ENCODE peak calls at places on chromosomes 1 and 21, in four cellular contexts. L is HepG2, Y is K562, O is GM12878. P is an unnamed sample.

GRCh38 chr1:11550664-11551283 is 71.8 kb downstream of the DISP3 start:
- DNase-seq in Y (peak), O (no peak), L (peak), P (peak)

GRCh38 chr1:157505481-157506272 is 46.6 kb downstream of the FCRL5 start:
- DNase-seq in O (peak), Y (peak), L (peak), P (peak)

GRCh38 chr1:30515746-30516504 is 207.5 kb downstream of the MATN1 start:
- DNase-seq in L (no peak), Y (no peak), O (no peak), P (no peak)

GRCh38 chr1:28779751-28780150 is 32.2 kb upstream of the OPRD1 start:
- DNase-seq in L (no peak), Y (no peak), O (no peak), P (no peak)

GRCh38 chr1:22332166-22332717 is 119.4 kb upstream of the ZBTB40 start:
- DNase-seq in L (no peak), Y (no peak), O (no peak), P (no peak)

GRCh38 chr1:78348526-78349284 is 142.1 kb upstream of the PTGFR start:
- DNase-seq in Y (no peak), O (no peak), L (no peak), P (no peak)

GRCh38 chr21:38244885-38245869 is 11.6 kb upstream of the KCNJ15 start:
- DNase-seq in L (no peak), Y (no peak), O (peak), P (peak)

GRCh38 chr1:12276225-12276624 is 46.4 kb downstream of the VPS13D start:
- DNase-seq in Y (peak), L (peak), O (no peak), P (peak)

GRCh38 chr21:33817663-33818433 is 97.8 kb downstream of the ATP5PO start:
- DNase-seq in Y (peak), O (no peak), L (no peak), P (no peak)

GRCh38 chr1:68128157-68128556 is 77.7 kb upstream of the DIRAS3 start:
- DNase-seq in O (peak), L (peak), Y (peak), P (no peak)

GRCh38 chr1:100773444-100773843 is 53.9 kb downstream of the VCAM1 start:
- DNase-seq in O (no peak), Y (no peak), L (no peak), P (no peak)

GRCh38 chr1:83834621-83835264 is 164.2 kb downstream of the TTLL7 start:
- DNase-seq in O (no peak), L (no peak), Y (no peak), P (no peak)

GRCh38 chr21:17848228-17848627 is 29.1 kb upstream of the C21orf91 start:
- DNase-seq in Y (peak), L (no peak), O (peak), P (no peak)

GRCh38 chr1:8879348-8880067 is 1.0 kb upstream of the ENO1 start:
- DNase-seq in Y (no peak), O (no peak), L (no peak), P (no peak)

GRCh38 chr1:232011961-232012360 is 385.4 kb downstream of the DISC1 start:
- DNase-seq in O (no peak), L (no peak), Y (no peak), P (no peak)

GRCh38 chr1:230618537-230618936 is 23.7 kb upstream of the COG2 start:
- DNase-seq in L (no peak), Y (no peak), O (no peak), P (no peak)

GRCh38 chr1:238063454-238063853 is 172.7 kb upstream of the ZP4 start:
- DNase-seq in Y (no peak), O (peak), L (no peak), P (no peak)

GRCh38 chr1:235642021-235642942 is 7.3 kb downstream of the GNG4 start:
- DNase-seq in O (no peak), L (no peak), Y (peak), P (no peak)

GRCh38 chr1:170729608-170730378 is 65.9 kb downstream of the PRRX1 start:
- DNase-seq in Y (no peak), O (no peak), L (no peak), P (no peak)

GRCh38 chr1:183841950-183842816 is 37.3 kb downstream of the RGL1 start:
- DNase-seq in O (peak), Y (no peak), L (peak), P (no peak)

GRCh38 chr1:154809436-154810413 is 60.4 kb downstream of the KCNN3 start:
- DNase-seq in O (no peak), L (no peak), Y (no peak), P (no peak)

GRCh38 chr1:88673446-88673845 is 10.6 kb upstream of the PKN2 start:
- DNase-seq in Y (no peak), O (no peak), L (no peak), P (no peak)

GRCh38 chr1:154755858-154756730 is 114.0 kb downstream of the KCNN3 start:
- DNase-seq in Y (no peak), O (no peak), L (no peak), P (peak)

GRCh38 chr1:30668026-30668425 is 55.4 kb downstream of the MATN1 start:
- DNase-seq in O (no peak), L (no peak), Y (peak), P (no peak)

GRCh38 chr1:185044981-185045792 is at the start of gene RNF2:
- DNase-seq in Y (peak), L (peak), O (peak), P (peak)

GRCh38 chr1:89953072-89953626 is 41.8 kb upstream of the ZNF326 start:
- DNase-seq in L (peak), O (peak), Y (peak), P (peak)

GRCh38 chr1:151992345-151993083 is 1.1 kb downstream of the S100A10 start:
- DNase-seq in Y (peak), O (no peak), L (peak), P (peak)

GRCh38 chr1:182990413-182991144 is 32.6 kb upstream of the LAMC1 start:
- DNase-seq in L (no peak), Y (no peak), O (no peak), P (no peak)

GRCh38 chr1:21324368-21325137 is 34.3 kb upstream of the ECE1 start:
- DNase-seq in O (peak), Y (peak), L (no peak), P (peak)

GRCh38 chr1:21321963-21322680 is 31.9 kb upstream of the ECE1 start:
- DNase-seq in O (no peak), L (no peak), Y (no peak), P (no peak)

GRCh38 chr1:21322681-21323016 is 32.4 kb upstream of the ECE1 start:
- DNase-seq in O (no peak), Y (no peak), L (no peak), P (no peak)

GRCh38 chr1:21325231-21325718 is 35.0 kb upstream of the ECE1 start:
- DNase-seq in Y (no peak), O (no peak), L (no peak), P (no peak)

GRCh38 chr1:21323091-21323490 is 32.8 kb upstream of the ECE1 start:
- DNase-seq in O (no peak), L (no peak), Y (no peak), P (peak)
- H3K4me2 ChIP-seq in O (no peak), L (peak), Y (no peak), P (peak)

GRCh38 chr1:56798053-56798471 is 21.1 kb downstream of the FYB2 start:
- DNase-seq in L (no peak), O (no peak), Y (no peak), P (no peak)
- TF ChIP-seq POLR2AphosphoS2 in L (no peak), O (no peak), Y (no peak), P (no peak)

DNA sequence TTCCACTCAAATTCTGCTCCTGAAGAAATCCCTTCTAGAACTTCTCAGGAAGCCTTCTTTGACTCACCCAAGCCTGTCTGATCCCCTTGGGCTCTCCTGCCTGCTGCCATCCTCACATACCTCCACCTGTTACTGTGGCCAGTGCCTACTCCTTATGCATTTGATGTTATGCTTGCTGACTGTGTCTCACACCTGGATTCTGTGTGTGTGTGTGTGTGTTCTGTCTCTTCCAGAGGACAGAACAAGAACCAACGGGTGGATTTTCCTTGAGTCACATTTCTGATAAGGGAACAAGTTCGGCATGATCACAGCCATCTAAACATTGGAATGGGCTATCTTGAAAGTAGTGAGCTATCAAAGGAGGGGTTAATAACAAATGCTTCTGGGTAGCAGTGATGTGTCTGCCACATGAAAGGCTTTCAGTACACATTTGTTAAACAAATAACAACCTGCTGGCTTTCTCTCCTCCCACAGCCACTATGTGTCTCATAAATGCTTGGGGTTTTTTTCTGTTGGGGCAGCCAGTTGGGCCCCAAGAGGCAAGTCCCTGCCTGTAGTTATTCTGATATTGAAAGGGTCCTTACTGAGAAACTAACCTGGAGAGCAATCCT is 8.9 kb upstream of the GPR37L1 start:
- DNase-seq in Y (no peak), L (peak), O (no peak), P (no peak)
- H3K4me2 ChIP-seq in Y (no peak), L (peak), O (peak), P (peak)

GRCh38 chr1:244881552-244882280 is 17.4 kb upstream of the HNRNPU start:
- DNase-seq in Y (no peak), L (no peak), O (no peak), P (no peak)

GRCh38 chr1:244887281-244887680 is 22.9 kb upstream of the HNRNPU start:
- DNase-seq in Y (no peak), L (no peak), O (no peak), P (no peak)
- TF ChIP-seq POLR2AphosphoS2 in Y (no peak), L (no peak), O (no peak), P (no peak)

GRCh38 chr21:42578034-42578433 is 64.4 kb downstream of the SLC37A1 start:
- DNase-seq in Y (no peak), O (no peak), L (no peak), P (no peak)
- H3K4me2 ChIP-seq in Y (no peak), O (no peak), L (no peak), P (no peak)

GRCh38 chr21:45294509-45295291 is 7.0 kb upstream of the POFUT2 start:
- DNase-seq in O (no peak), Y (peak), L (no peak), P (no peak)
- TF ChIP-seq POLR2AphosphoS2 in O (no peak), Y (no peak), L (no peak), P (no peak)

GRCh38 chr21:27240901-27241300 is 274.0 kb upstream of the ADAMTS5 start:
- DNase-seq in O (no peak), Y (no peak), L (no peak), P (no peak)

GRCh38 chr21:27246741-27247140 is 279.9 kb upstream of the ADAMTS5 start:
- DNase-seq in Y (no peak), O (no peak), L (no peak), P (no peak)

GRCh38 chr21:27248791-27249190 is 281.9 kb upstream of the ADAMTS5 start:
- DNase-seq in Y (no peak), L (no peak), O (no peak), P (no peak)

GRCh38 chr21:27244796-27245195 is 277.9 kb upstream of the ADAMTS5 start:
- DNase-seq in L (no peak), O (no peak), Y (no peak), P (no peak)

DNA sequence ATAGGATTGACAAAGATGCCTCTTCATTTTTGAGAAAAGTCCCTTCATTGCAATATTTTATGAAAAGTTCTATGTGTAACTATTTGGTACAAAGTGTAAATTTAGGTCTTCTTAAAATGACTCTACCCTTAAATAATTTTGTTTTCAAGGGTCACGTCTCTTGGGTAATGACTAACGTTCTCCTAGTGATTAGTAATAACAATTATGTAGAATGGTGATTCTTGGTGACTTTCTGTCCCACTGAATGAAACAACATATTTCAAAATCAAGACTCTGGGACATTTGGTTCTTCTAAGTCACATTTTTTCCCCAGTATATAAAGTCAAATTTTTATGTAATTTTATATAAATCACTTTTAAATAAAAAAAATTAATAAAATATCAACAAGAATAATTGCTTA is 277.5 kb upstream of the ADAMTS5 start:
- DNase-seq in L (no peak), Y (no peak), O (no peak), P (no peak)
- H3K4me2 ChIP-seq in L (no peak), Y (no peak), O (no peak), P (no peak)

GRCh38 chr1:214899908-214900470 is 182.5 kb upstream of the KCNK2 start:
- DNase-seq in L (no peak), Y (no peak), O (no peak), P (peak)
- TF ChIP-seq POLR2AphosphoS2 in L (no peak), Y (no peak), O (no peak), P (no peak)

GRCh38 chr1:40870135-40870728 is 8.1 kb upstream of the CITED4 start:
- DNase-seq in O (no peak), Y (no peak), L (no peak), P (no peak)

GRCh38 chr1:40873863-40874472 is 11.8 kb upstream of the CITED4 start:
- DNase-seq in Y (no peak), O (no peak), L (no peak), P (no peak)

GRCh38 chr1:40872266-40872665 is 10.1 kb upstream of the CITED4 start:
- DNase-seq in Y (no peak), O (no peak), L (no peak), P (no peak)

GRCh38 chr1:40866408-40866788 is 4.2 kb upstream of the CITED4 start:
- DNase-seq in Y (peak), L (peak), O (no peak), P (peak)

DNA sequence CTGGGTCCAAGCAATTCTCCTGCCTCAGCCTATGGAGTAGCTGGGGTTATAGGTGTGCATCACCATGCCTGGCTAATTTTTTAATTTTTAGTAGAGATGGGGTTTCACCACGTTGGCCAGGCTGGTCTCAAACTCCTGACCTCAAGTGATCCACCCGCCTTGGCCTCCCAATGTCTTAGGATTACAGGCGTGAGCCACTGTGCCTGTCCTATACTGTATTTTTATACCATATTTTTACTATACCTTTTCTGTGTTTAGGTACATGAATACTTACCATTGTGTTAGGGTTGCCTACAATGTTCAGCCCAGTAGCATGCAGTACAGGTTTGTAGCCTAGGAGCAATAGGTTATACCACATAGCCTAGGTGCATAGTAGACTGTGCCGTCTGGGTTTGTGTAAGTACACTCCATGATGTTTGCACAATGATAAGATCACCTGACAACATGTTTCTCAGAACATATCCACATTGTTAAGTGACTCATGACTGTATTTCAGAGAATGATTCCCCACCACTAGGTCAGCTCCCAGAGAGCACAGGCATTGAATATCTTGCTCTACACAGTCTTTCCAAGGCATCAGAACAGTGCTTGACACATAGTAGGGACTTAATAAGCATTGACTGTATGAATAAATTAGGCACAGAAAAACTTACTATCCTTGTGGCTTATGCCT is 6.0 kb upstream of the CITED4 start:
- DNase-seq in O (no peak), Y (peak), L (peak), P (peak)
- H3K4me2 ChIP-seq in O (no peak), Y (peak), L (no peak), P (peak)